ENCODE peak calls at places on chromosome 10, in six cellular contexts. L is transverse colon; F is aorta; E is mammary epithelial cell; H is CD8-positive, alpha-beta memory T cell; T is RWPE2. B is an unnamed sample.

GRCh38 chr10:91798736-91799579 is 732 bp downstream of the TNKS2 start:
- DNase-seq in L (peak; percentile 44), F (no peak), E (peak; percentile 64), H (peak; percentile 72), T (no peak), B (peak; percentile 49)

GRCh38 chr10:4137299-4137698 is 352.3 kb upstream of the KLF6 start:
- DNase-seq in L (no peak), F (no peak), E (no peak), H (no peak), T (no peak), B (no peak)

GRCh38 chr10:123241391-123242141 is 87.4 kb downstream of the BUB3 start:
- DNase-seq in L (no peak), F (no peak), E (no peak), H (peak; percentile 73), T (no peak), B (no peak)

GRCh38 chr10:124390788-124391187 is 27.9 kb downstream of the OAT start:
- DNase-seq in L (no peak), F (no peak), E (no peak), H (no peak), T (no peak), B (no peak)

GRCh38 chr10:10434312-10434711 is 583.4 kb upstream of the CELF2 start:
- DNase-seq in L (no peak), F (no peak), E (no peak), H (no peak), T (no peak), B (no peak)

GRCh38 chr10:52775132-52775647 is 2.6 kb upstream of the MBL2 start:
- DNase-seq in L (no peak), F (no peak), E (no peak), H (no peak), T (no peak), B (no peak)

GRCh38 chr10:85607296-85607695 is 759.3 kb downstream of the GRID1 start:
- DNase-seq in L (no peak), F (no peak), E (no peak), H (no peak), T (no peak), B (no peak)

GRCh38 chr10:45209888-45210287 is 105.5 kb downstream of the OR13A1 start:
- DNase-seq in L (no peak), F (no peak), E (no peak), H (no peak), T (no peak), B (no peak)

GRCh38 chr10:117568226-117568625 is 25.7 kb downstream of the EMX2 start:
- DNase-seq in L (no peak), F (no peak), E (no peak), H (no peak), T (no peak), B (no peak)

GRCh38 chr10:110083884-110084283 is 76.1 kb downstream of the ADD3 start:
- DNase-seq in L (no peak), F (no peak), E (peak; percentile 7), H (no peak), T (no peak), B (no peak)

GRCh38 chr10:103761075-103761920 is 94.1 kb downstream of the SH3PXD2A start:
- DNase-seq in L (no peak), F (no peak), E (peak; percentile 48), H (no peak), T (no peak), B (no peak)

GRCh38 chr10:120131183-120131582 is 238.7 kb downstream of the SEC23IP start:
- DNase-seq in L (no peak), F (no peak), E (peak; percentile 34), H (no peak), T (no peak), B (peak; percentile 38)

GRCh38 chr10:77120012-77120411 is 517.6 kb downstream of the KCNMA1 start:
- DNase-seq in L (no peak), F (no peak), E (no peak), H (no peak), T (no peak), B (no peak)

DNA sequence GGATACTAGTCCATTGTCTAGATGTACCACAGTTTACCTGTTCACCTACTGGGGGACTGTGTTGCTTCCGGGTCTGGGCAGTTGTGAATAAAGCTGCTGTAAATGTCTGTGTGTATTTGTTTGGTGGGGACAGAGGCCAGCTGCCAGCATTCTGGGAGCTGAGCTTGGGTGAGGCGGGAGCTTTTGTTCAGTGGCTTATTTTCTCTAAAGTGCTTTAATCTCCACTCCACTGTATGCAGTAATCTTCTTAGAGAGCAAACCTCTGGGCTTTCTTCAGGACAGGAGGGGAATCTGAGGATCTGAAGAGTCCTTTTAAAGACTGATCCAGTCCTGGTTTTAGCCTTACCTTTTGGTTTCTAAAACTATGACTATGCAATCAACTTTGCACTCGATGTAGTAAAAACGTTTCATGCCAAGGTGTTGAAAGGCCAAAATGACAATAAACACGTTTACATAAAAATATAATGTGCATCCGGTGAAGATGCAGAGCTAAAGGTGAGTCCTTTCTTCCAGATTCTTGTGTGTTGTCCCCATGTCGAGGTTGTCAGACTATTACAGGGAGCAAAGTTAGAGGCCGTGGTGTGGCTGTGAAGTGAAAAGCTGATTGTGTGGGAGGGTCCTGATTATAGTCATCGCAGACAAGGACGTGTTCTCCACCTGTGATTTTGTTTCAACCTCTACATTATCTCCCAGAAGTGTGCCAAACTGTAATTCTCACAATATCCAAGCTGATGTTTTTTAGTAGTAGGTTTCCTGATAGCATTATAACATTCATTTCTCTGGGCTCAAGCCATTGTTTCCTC is 279.8 kb downstream of the CAMK1D start:
- DNase-seq in L (peak; percentile 51), F (no peak), E (no peak), H (no peak), T (no peak), B (no peak)
- H3K4me1 ChIP-seq in L (peaks cover 2% of the 10 kb centered on the region), F (no peaks in the 10 kb centered on the region), E (peaks cover 10% of the 10 kb centered on the region), H (no peaks in the 10 kb centered on the region), T (peaks cover 6% of the 10 kb centered on the region), B (peaks cover 3% of the 10 kb centered on the region)

GRCh38 chr10:131110241-131110783 is 201.2 kb downstream of the TCERG1L start:
- DNase-seq in L (no peak), F (no peak), E (no peak), H (no peak), T (no peak), B (no peak)
- H3K4me1 ChIP-seq in L (no peaks in the 10 kb centered on the region), F (no peaks in the 10 kb centered on the region), E (no peaks in the 10 kb centered on the region), H (no peaks in the 10 kb centered on the region), T (no peaks in the 10 kb centered on the region), B (no peaks in the 10 kb centered on the region)

GRCh38 chr10:93463723-93464511 is 18.2 kb downstream of the MYOF start:
- DNase-seq in L (peak; percentile 37), F (no peak), E (no peak), H (no peak), T (no peak), B (peak; percentile 42)

GRCh38 chr10:93462881-93463280 is 19.3 kb downstream of the MYOF start:
- DNase-seq in L (no peak), F (no peak), E (peak; percentile 56), H (no peak), T (peak; percentile 84), B (no peak)

GRCh38 chr10:93461124-93461806 is 20.9 kb downstream of the MYOF start:
- DNase-seq in L (no peak), F (no peak), E (no peak), H (no peak), T (no peak), B (no peak)

GRCh38 chr10:93462371-93462770 is 19.8 kb downstream of the MYOF start:
- DNase-seq in L (no peak), F (no peak), E (no peak), H (no peak), T (no peak), B (no peak)

DNA sequence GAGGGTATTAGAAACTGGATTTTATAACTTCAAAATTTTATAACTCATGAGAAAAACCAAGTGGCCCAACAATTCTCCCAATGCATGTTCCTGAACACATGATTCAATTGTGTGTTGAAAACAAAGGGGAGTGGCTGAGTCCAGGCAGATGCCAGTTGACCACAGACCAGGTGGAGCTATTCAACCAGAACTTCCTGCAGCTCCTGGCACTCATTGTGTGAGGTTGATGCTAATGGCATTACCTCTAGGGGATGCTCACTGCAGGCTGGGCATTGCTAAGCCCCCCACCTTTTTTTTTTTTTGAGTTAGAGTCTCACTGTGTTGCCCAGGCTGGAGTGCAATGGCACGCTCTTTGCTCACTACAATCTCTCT is 20.3 kb downstream of the MYOF start:
- DNase-seq in L (no peak), F (no peak), E (peak; percentile 86), H (no peak), T (no peak), B (no peak)
- H3K4me1 ChIP-seq in L (peaks cover 43% of the 10 kb centered on the region), F (no peaks in the 10 kb centered on the region), E (peaks cover 73% of the 10 kb centered on the region), H (no peaks in the 10 kb centered on the region), T (peaks cover 70% of the 10 kb centered on the region), B (peaks cover 7% of the 10 kb centered on the region)

GRCh38 chr10:93075369-93076221 is 1.9 kb downstream of the CYP26A1 start:
- DNase-seq in L (no peak), F (no peak), E (no peak), H (no peak), T (no peak), B (no peak)
- H3K4me1 ChIP-seq in L (peaks cover 17% of the 10 kb centered on the region), F (no peaks in the 10 kb centered on the region), E (peaks cover 33% of the 10 kb centered on the region), H (peaks cover 4% of the 10 kb centered on the region), T (no peaks in the 10 kb centered on the region), B (peaks cover 30% of the 10 kb centered on the region)

DNA sequence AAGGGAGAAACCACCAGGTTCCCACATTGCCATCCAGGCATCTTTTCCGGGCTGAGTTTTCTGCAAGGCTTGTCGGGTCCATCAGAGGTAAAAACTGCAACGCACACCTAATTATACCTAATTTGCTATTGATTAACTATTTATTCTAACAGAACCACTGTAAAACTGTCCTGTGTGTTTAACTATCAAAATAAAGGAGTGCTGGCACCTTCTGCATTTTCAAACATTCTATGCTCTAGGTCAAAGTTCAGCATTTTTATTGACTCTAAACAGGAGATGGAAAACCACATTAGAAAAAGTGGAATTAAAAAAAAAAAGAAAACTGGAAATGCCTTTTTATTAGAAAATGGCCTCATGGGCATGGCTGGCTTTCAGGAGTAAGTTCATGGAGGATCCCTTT is 82.0 kb downstream of the ADARB2 start:
- DNase-seq in L (no peak), F (no peak), E (no peak), H (no peak), T (no peak), B (no peak)
- H3K4me1 ChIP-seq in L (no peaks in the 10 kb centered on the region), F (no peaks in the 10 kb centered on the region), E (no peaks in the 10 kb centered on the region), H (no peaks in the 10 kb centered on the region), T (no peaks in the 10 kb centered on the region), B (no peaks in the 10 kb centered on the region)

GRCh38 chr10:132416566-132417248 is 19.7 kb downstream of the PWWP2B start:
- DNase-seq in L (no peak), F (no peak), E (no peak), H (no peak), T (no peak), B (no peak)
- H3K4me1 ChIP-seq in L (peaks cover 49% of the 10 kb centered on the region), F (no peaks in the 10 kb centered on the region), E (peaks cover 6% of the 10 kb centered on the region), H (peaks cover 18% of the 10 kb centered on the region), T (peaks cover 40% of the 10 kb centered on the region), B (peaks cover 58% of the 10 kb centered on the region)

DNA sequence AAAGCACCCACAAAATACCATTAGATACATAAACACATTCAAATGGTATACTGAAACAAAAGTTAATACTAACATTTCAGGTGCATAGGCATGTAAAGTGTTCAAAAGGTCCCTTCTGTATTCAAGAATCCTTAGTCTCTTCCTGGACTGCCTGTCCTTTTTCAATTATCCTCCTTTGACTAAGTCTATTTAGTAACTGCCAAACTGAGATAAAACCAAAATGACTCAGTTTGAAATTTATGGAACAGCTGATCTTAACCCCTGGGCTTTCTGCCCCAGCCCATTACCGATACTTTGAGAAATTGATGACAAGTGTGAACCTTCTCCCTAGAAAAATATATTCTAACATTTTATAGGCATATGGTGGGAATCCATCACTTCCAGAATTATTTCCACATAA is 5.4 kb downstream of the EPC1 start:
- DNase-seq in L (no peak), F (no peak), E (no peak), H (no peak), T (no peak), B (no peak)
- H3K4me1 ChIP-seq in L (peaks cover 46% of the 10 kb centered on the region), F (no peaks in the 10 kb centered on the region), E (peaks cover 10% of the 10 kb centered on the region), H (peaks cover 83% of the 10 kb centered on the region), T (peaks cover 7% of the 10 kb centered on the region), B (peaks cover 41% of the 10 kb centered on the region)

GRCh38 chr10:62057359-62057758 is 155.9 kb downstream of the ARID5B start:
- DNase-seq in L (no peak), F (no peak), E (no peak), H (no peak), T (no peak), B (peak; percentile 54)
- H3K4me1 ChIP-seq in L (peaks cover 21% of the 10 kb centered on the region), F (peaks cover 15% of the 10 kb centered on the region), E (no peaks in the 10 kb centered on the region), H (peaks cover 31% of the 10 kb centered on the region), T (no peaks in the 10 kb centered on the region), B (peaks cover 74% of the 10 kb centered on the region)

B was measured in testis.